ENCODE peak calls at places on chromosome 22, in four cellular contexts. C, K, N and D are unnamed samples.

GRCh38 chr22:35116269-35116668 is 50.3 kb downstream of the ISX start:
- DNase-seq in C (no peak), K (no peak), N (no peak), D (no peak)

GRCh38 chr22:26743149-26743548 is 85.8 kb downstream of the MIAT start:
- DNase-seq in C (no peak), K (no peak), N (no peak), D (no peak)

GRCh38 chr22:38032681-38033521 is 24.3 kb upstream of the PICK1 start:
- DNase-seq in C (peak; percentile 77), K (no peak), N (no peak), D (peak; percentile 48)

GRCh38 chr22:45638834-45639746 is 32.5 kb upstream of the ATXN10 start:
- DNase-seq in C (peak; percentile 81), K (peak; percentile 90), N (peak; percentile 72), D (no peak)

GRCh38 chr22:44671742-44672141 is 30.3 kb upstream of the PRR5 start:
- DNase-seq in C (no peak), K (no peak), N (no peak), D (no peak)

GRCh38 chr22:23400286-23400981 is 179.7 kb downstream of the IGLL1 start:
- DNase-seq in C (peak; percentile 48), K (no peak), N (no peak), D (peak; percentile 30)

GRCh38 chr22:20607157-20607907 is 99.9 kb downstream of the MED15 start:
- DNase-seq in C (no peak), K (no peak), N (no peak), D (no peak)

GRCh38 chr22:24693359-24693758 is 81.2 kb downstream of the PIWIL3 start:
- DNase-seq in C (no peak), K (no peak), N (no peak), D (no peak)

GRCh38 chr22:22858559-22858937 is 29.1 kb upstream of the IGLL5 start:
- DNase-seq in C (no peak), K (no peak), N (no peak), D (no peak)

GRCh38 chr22:23888615-23889401 is 5.4 kb upstream of the MIF start:
- DNase-seq in C (no peak), K (peak; percentile 15), N (no peak), D (no peak)

GRCh38 chr22:23155831-23156230 is 10.6 kb downstream of the RAB36 start:
- DNase-seq in C (no peak), K (no peak), N (no peak), D (no peak)

GRCh38 chr22:35072939-35073338 is 7.0 kb downstream of the ISX start:
- DNase-seq in C (peak; percentile 73), K (no peak), N (no peak), D (no peak)

GRCh38 chr22:45006101-45006872 is 3.5 kb downstream of the PHF21B start:
- DNase-seq in C (no peak), K (no peak), N (no peak), D (no peak)

GRCh38 chr22:23384451-23384850 is 195.6 kb downstream of the IGLL1 start:
- DNase-seq in C (no peak), K (no peak), N (no peak), D (peak; percentile 61)

GRCh38 chr22:27220349-27220748 is 563.0 kb downstream of the MIAT start:
- DNase-seq in C (peak; percentile 78), K (no peak), N (no peak), D (no peak)

GRCh38 chr22:27689664-27690063 is 111.9 kb downstream of the MN1 start:
- DNase-seq in C (no peak), K (no peak), N (no peak), D (no peak)

GRCh38 chr22:27327497-27327896 is 474.1 kb downstream of the MN1 start:
- DNase-seq in C (no peak), K (no peak), N (no peak), D (no peak)

GRCh38 chr22:24333301-24333700 is 62.7 kb downstream of the SPECC1L start:
- DNase-seq in C (no peak), K (no peak), N (no peak), D (no peak)

GRCh38 chr22:35604671-35605457 is 12.3 kb downstream of the MB start:
- DNase-seq in C (no peak), K (no peak), N (no peak), D (no peak)

GRCh38 chr22:17087176-17088131 is 2.7 kb downstream of the IL17RA start:
- DNase-seq in C (peak; percentile 50), K (no peak), N (no peak), D (no peak)

GRCh38 chr22:22591348-22592299 is 32.6 kb upstream of the PRAME start:
- DNase-seq in C (no peak), K (no peak), N (no peak), D (no peak)

GRCh38 chr22:47352920-47353700 is 590.7 kb downstream of the TBC1D22A start:
- DNase-seq in C (no peak), K (no peak), N (peak; percentile 7), D (no peak)

GRCh38 chr22:47355776-47356432 is 593.5 kb downstream of the TBC1D22A start:
- DNase-seq in C (no peak), K (no peak), N (peak; percentile 16), D (no peak)

GRCh38 chr22:47355388-47355725 is 592.9 kb downstream of the TBC1D22A start:
- DNase-seq in C (no peak), K (no peak), N (peak; percentile 6), D (no peak)

GRCh38 chr22:47356433-47357011 is 594.1 kb downstream of the TBC1D22A start:
- DNase-seq in C (no peak), K (no peak), N (no peak), D (no peak)

GRCh38 chr22:47354668-47355387 is 592.4 kb downstream of the TBC1D22A start:
- DNase-seq in C (no peak), K (no peak), N (peak; percentile 10), D (no peak)
- H3K9me3 ChIP-seq in C (no peaks in the 10 kb centered on the region), K (peaks cover 3% of the 10 kb centered on the region), N (no peaks in the 10 kb centered on the region), D (no peaks in the 10 kb centered on the region)

GRCh38 chr22:39296535-39296934 is 22.9 kb downstream of the RPL3 start:
- DNase-seq in C (no peak), K (no peak), N (no peak), D (no peak)

GRCh38 chr22:39296981-39297489 is 22.4 kb downstream of the RPL3 start:
- DNase-seq in C (no peak), K (no peak), N (no peak), D (peak; percentile 57)

GRCh38 chr22:39299829-39300178 is 19.6 kb downstream of the RPL3 start:
- DNase-seq in C (no peak), K (no peak), N (no peak), D (no peak)

GRCh38 chr22:39297490-39298193 is 21.8 kb downstream of the RPL3 start:
- DNase-seq in C (no peak), K (no peak), N (no peak), D (no peak)

DNA sequence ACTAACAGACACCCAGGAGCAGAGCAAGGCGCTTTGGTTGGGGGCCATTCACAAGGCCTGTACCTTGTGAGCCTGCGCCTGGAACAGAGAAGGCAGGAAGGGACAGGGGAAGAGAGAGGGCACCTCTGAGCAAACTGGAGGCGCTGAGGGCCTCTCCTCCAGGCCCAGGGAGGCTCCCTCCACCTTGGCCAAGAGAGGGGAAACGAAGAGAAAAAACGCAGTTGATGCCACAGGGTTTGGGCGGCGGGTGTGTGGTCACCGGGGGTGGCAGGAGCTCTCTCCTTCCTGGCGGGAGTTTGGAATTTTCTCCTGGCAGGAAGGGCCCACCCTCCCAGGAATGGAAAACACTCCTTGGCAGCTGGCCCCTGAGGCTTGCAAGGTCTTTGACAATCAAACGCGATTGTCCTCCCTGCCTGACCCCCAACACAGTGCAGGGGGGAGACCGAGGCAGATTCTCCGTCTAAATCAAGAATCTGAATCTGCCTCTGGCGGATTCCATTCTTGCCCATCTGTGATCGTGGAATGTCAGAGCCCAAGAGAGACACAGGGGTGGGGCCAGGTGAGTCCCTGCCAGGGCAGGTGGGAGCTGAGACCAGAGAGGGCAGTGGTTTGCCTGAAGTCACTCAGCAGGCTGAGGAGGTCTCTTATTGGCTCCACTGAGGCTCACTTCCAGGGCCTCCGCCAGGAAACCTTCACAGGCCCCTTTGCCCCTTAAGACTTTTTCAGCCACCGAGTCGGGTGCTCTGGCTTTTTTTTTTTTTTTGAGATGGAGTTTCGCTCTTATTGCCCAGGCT is 21.0 kb downstream of the RPL3 start:
- DNase-seq in C (no peak), K (no peak), N (no peak), D (no peak)
- TF ChIP-seq EP300 in C (no peak), K (no peak), N (no peak), D (no peak)

GRCh38 chr22:50274311-50274710 is 4.1 kb upstream of the MAPK11 start:
- DNase-seq in C (no peak), K (peak; percentile 38), N (no peak), D (peak; percentile 71)
- TF ChIP-seq CTCF in C (no peak), K (peak; percentile 35), N (no peak), D (no peak)

GRCh38 chr22:28969401-28970168 is 86.2 kb downstream of the ZNRF3 start:
- DNase-seq in C (no peak), K (no peak), N (no peak), D (no peak)
- H3K9me3 ChIP-seq in C (no peaks in the 10 kb centered on the region), K (no peaks in the 10 kb centered on the region), N (no peaks in the 10 kb centered on the region), D (no peaks in the 10 kb centered on the region)

GRCh38 chr22:19548964-19549363 is 24.8 kb upstream of the CLDN5 start:
- DNase-seq in C (peak; percentile 17), K (no peak), N (no peak), D (no peak)

GRCh38 chr22:19546680-19547079 is 22.5 kb upstream of the CLDN5 start:
- DNase-seq in C (no peak), K (no peak), N (no peak), D (no peak)

GRCh38 chr22:19549428-19549827 is 25.2 kb upstream of the CLDN5 start:
- DNase-seq in C (no peak), K (no peak), N (no peak), D (no peak)

GRCh38 chr22:19545935-19546207 is 21.7 kb upstream of the CLDN5 start:
- DNase-seq in C (no peak), K (no peak), N (no peak), D (no peak)

GRCh38 chr22:19547620-19548019 is 23.4 kb upstream of the CLDN5 start:
- DNase-seq in C (no peak), K (no peak), N (no peak), D (no peak)
- TF ChIP-seq EP300 in C (no peak), K (no peak), N (no peak), D (no peak)

DNA sequence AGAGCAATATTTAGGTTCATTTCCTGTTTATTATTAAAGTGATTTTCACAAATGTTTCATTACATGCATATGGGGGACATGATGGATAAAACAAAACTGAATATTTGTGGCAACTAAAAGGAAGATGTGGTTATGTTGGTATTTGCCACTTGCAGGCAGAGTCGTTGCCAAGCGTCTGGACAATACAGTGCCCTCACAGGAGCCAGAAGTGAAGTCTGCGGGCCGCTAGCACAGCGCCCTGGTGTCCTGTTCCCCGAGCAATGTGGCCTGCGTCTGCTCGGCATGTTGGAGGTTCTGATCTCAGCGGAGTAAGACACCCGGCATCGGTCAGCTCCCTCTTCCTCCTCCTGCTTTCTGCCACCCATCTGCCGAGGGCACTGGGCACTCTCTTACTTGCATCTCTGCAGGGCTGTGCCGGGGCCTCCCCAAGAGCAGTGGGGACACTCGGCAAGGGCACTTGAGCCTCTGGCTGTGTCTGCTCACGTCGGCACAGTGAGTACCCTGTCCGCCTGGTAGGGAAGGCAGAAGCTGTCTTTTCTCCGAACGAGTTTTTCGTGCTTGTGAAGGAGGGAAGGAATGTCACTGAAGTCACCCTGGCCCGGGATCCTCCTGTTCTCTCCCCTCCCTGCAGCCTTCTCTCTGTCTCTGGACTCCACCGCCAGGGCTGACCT is 10.5 kb upstream of the TTLL12 start:
- DNase-seq in C (no peak), K (no peak), N (no peak), D (no peak)
- TF ChIP-seq CTCF in C (no peak), K (no peak), N (no peak), D (no peak)